ENCODE peak calls at places on chromosomes 13 and 19, in nine cellular contexts. H is BJ; D is AG09309; I is heart left ventricle; K is foreskin fibroblast; V is nephron progenitor cell; S is stimulated activated CD8-positive, alpha-beta memory T cell treated with anti-CD3 and anti-CD28 coated beads, Interleukin-4, amount 100 ng/mL, for 24 hours; Y is non-pigmented ciliary epithelial cell; R is iris pigment epithelial cell. E is an unnamed sample.

GRCh38 chr13:43159007-43159406 is 135.6 kb downstream of the DNAJC15 start:
- DNase-seq in S (no peak), I (no peak), V (no peak), K (peak), H (no peak), Y (peak), D (no peak), R (peak), E (no peak)

GRCh38 chr13:49607761-49608160 is 20.5 kb upstream of the ARL11 start:
- DNase-seq in S (no peak), D (no peak), K (no peak), R (no peak), V (no peak), Y (no peak), I (no peak), H (no peak), E (no peak)

GRCh38 chr13:30739646-30740642 is 4.6 kb downstream of the ALOX5AP start:
- DNase-seq in V (no peak), D (peak), I (no peak), Y (peak), H (no peak), K (peak), R (peak), S (peak), E (peak)

GRCh38 chr19:5663904-5664303 is 16.4 kb downstream of the MICOS13 start:
- DNase-seq in Y (no peak), I (no peak), K (no peak), R (no peak), V (no peak), H (no peak), D (no peak), S (no peak), E (no peak)

GRCh38 chr13:111967572-111968201 is 99.3 kb upstream of the SOX1 start:
- DNase-seq in H (no peak), V (no peak), R (no peak), Y (no peak), I (no peak), K (no peak), D (no peak), S (no peak), E (no peak)

GRCh38 chr19:41882568-41883462 is at the start of gene ARHGEF1:
- DNase-seq in H (no peak), Y (no peak), D (no peak), S (peak), I (peak), V (peak), R (no peak), K (peak), E (no peak)

GRCh38 chr13:38582133-38582532 is 104.7 kb upstream of the FREM2 start:
- DNase-seq in V (peak), S (no peak), H (peak), D (no peak), R (peak), Y (peak), I (no peak), K (peak), E (no peak)

GRCh38 chr13:80109313-80109712 is 231.6 kb downstream of the SPRY2 start:
- DNase-seq in H (no peak), I (no peak), R (peak), K (peak), D (no peak), Y (no peak), V (no peak), S (no peak), E (no peak)

GRCh38 chr19:58296086-58296485 is 9.1 kb upstream of the ERVK3-1 start:
- DNase-seq in H (no peak), S (no peak), K (no peak), D (peak), I (no peak), Y (no peak), R (no peak), V (no peak), E (no peak)

GRCh38 chr13:64925284-64925683 is 2304.9 kb downstream of the PCDH9 start:
- DNase-seq in I (no peak), D (no peak), Y (no peak), S (no peak), R (peak), K (peak), H (no peak), V (peak), E (no peak)

GRCh38 chr19:5001547-5002131 is 32.7 kb downstream of the KDM4B start:
- DNase-seq in Y (no peak), S (peak), K (peak), V (no peak), D (peak), R (peak), H (peak), I (no peak), E (no peak)

GRCh38 chr19:44684892-44685847 is 13.8 kb upstream of the CEACAM16 start:
- DNase-seq in R (peak), V (no peak), I (no peak), D (peak), S (no peak), H (peak), K (peak), Y (peak), E (no peak)